ENCODE peak calls at places on chromosome 22, in nine cellular contexts. One of them, this sample, is unnamed.

GRCh38 chr22:30392661-30393321 is 4.0 kb upstream of the SEC14L2 start:
- DNase-seq in foreskin fibroblast: peak
- DNase-seq in body of pancreas: no peak
- DNase-seq in GM13977: peak
- DNase-seq in ACHN: no peak
- DNase-seq in effector memory CD8-positive, alpha-beta T cell: no peak
- DNase-seq in substantia nigra: no peak
- DNase-seq in H7: peak
- DNase-seq in stimulated activated CD4-positive, alpha-beta T cell treated with anti-CD3 and anti-CD28 coated beads, Interleukin-12 subunit alpha, Interleukin-12 subunit beta, amount 100 ng/mL, for 4 hours: no peak
- DNase-seq in this sample: no peak

GRCh38 chr22:40258463-40259046 is 80.8 kb downstream of the TNRC6B start:
- DNase-seq in foreskin fibroblast: peak
- DNase-seq in substantia nigra: no peak
- DNase-seq in H7: no peak
- DNase-seq in stimulated activated CD4-positive, alpha-beta T cell treated with anti-CD3 and anti-CD28 coated beads, Interleukin-12 subunit alpha, Interleukin-12 subunit beta, amount 100 ng/mL, for 4 hours: no peak
- DNase-seq in effector memory CD8-positive, alpha-beta T cell: no peak
- DNase-seq in ACHN: no peak
- DNase-seq in GM13977: no peak
- DNase-seq in body of pancreas: no peak
- DNase-seq in this sample: peak

GRCh38 chr22:38513063-38513462 is 7.0 kb upstream of the DDX17 start:
- DNase-seq in substantia nigra: no peak
- DNase-seq in body of pancreas: no peak
- DNase-seq in stimulated activated CD4-positive, alpha-beta T cell treated with anti-CD3 and anti-CD28 coated beads, Interleukin-12 subunit alpha, Interleukin-12 subunit beta, amount 100 ng/mL, for 4 hours: peak
- DNase-seq in foreskin fibroblast: no peak
- DNase-seq in H7: peak
- DNase-seq in GM13977: peak
- DNase-seq in ACHN: no peak
- DNase-seq in effector memory CD8-positive, alpha-beta T cell: peak
- DNase-seq in this sample: no peak

GRCh38 chr22:42683599-42684283 is 34.5 kb upstream of the CYB5R3 start:
- DNase-seq in foreskin fibroblast: peak
- DNase-seq in GM13977: no peak
- DNase-seq in body of pancreas: no peak
- DNase-seq in effector memory CD8-positive, alpha-beta T cell: no peak
- DNase-seq in stimulated activated CD4-positive, alpha-beta T cell treated with anti-CD3 and anti-CD28 coated beads, Interleukin-12 subunit alpha, Interleukin-12 subunit beta, amount 100 ng/mL, for 4 hours: no peak
- DNase-seq in ACHN: no peak
- DNase-seq in H7: no peak
- DNase-seq in substantia nigra: no peak
- DNase-seq in this sample: no peak

GRCh38 chr22:50129121-50129734 is 39.4 kb downstream of the MOV10L1 start:
- DNase-seq in stimulated activated CD4-positive, alpha-beta T cell treated with anti-CD3 and anti-CD28 coated beads, Interleukin-12 subunit alpha, Interleukin-12 subunit beta, amount 100 ng/mL, for 4 hours: no peak
- DNase-seq in body of pancreas: no peak
- DNase-seq in GM13977: no peak
- DNase-seq in H7: peak
- DNase-seq in effector memory CD8-positive, alpha-beta T cell: no peak
- DNase-seq in foreskin fibroblast: peak
- DNase-seq in substantia nigra: no peak
- DNase-seq in ACHN: no peak
- DNase-seq in this sample: no peak

GRCh38 chr22:27631641-27632040 is 169.9 kb downstream of the MN1 start:
- DNase-seq in stimulated activated CD4-positive, alpha-beta T cell treated with anti-CD3 and anti-CD28 coated beads, Interleukin-12 subunit alpha, Interleukin-12 subunit beta, amount 100 ng/mL, for 4 hours: no peak
- DNase-seq in GM13977: no peak
- DNase-seq in ACHN: no peak
- DNase-seq in body of pancreas: no peak
- DNase-seq in effector memory CD8-positive, alpha-beta T cell: no peak
- DNase-seq in H7: no peak
- DNase-seq in substantia nigra: no peak
- DNase-seq in foreskin fibroblast: no peak
- DNase-seq in this sample: no peak

GRCh38 chr22:42397332-42398246 is 34.6 kb downstream of the NFAM1 start:
- DNase-seq in body of pancreas: no peak
- DNase-seq in foreskin fibroblast: no peak
- DNase-seq in effector memory CD8-positive, alpha-beta T cell: no peak
- DNase-seq in ACHN: no peak
- DNase-seq in substantia nigra: no peak
- DNase-seq in H7: no peak
- DNase-seq in GM13977: peak
- DNase-seq in stimulated activated CD4-positive, alpha-beta T cell treated with anti-CD3 and anti-CD28 coated beads, Interleukin-12 subunit alpha, Interleukin-12 subunit beta, amount 100 ng/mL, for 4 hours: no peak
- DNase-seq in this sample: no peak

GRCh38 chr22:27299181-27300085 is 502.1 kb downstream of the MN1 start:
- DNase-seq in effector memory CD8-positive, alpha-beta T cell: no peak
- DNase-seq in GM13977: no peak
- DNase-seq in substantia nigra: no peak
- DNase-seq in foreskin fibroblast: peak
- DNase-seq in H7: peak
- DNase-seq in body of pancreas: no peak
- DNase-seq in ACHN: no peak
- DNase-seq in stimulated activated CD4-positive, alpha-beta T cell treated with anti-CD3 and anti-CD28 coated beads, Interleukin-12 subunit alpha, Interleukin-12 subunit beta, amount 100 ng/mL, for 4 hours: no peak
- DNase-seq in this sample: no peak

GRCh38 chr22:16829985-16830384 is 4.8 kb upstream of the XKR3 start:
- DNase-seq in foreskin fibroblast: no peak
- DNase-seq in ACHN: no peak
- DNase-seq in stimulated activated CD4-positive, alpha-beta T cell treated with anti-CD3 and anti-CD28 coated beads, Interleukin-12 subunit alpha, Interleukin-12 subunit beta, amount 100 ng/mL, for 4 hours: no peak
- DNase-seq in body of pancreas: no peak
- DNase-seq in substantia nigra: no peak
- DNase-seq in effector memory CD8-positive, alpha-beta T cell: no peak
- DNase-seq in GM13977: no peak
- DNase-seq in H7: no peak
- DNase-seq in this sample: no peak

GRCh38 chr22:19289475-19290161 is 1.9 kb downstream of the CLTCL1 start:
- DNase-seq in GM13977: no peak
- DNase-seq in stimulated activated CD4-positive, alpha-beta T cell treated with anti-CD3 and anti-CD28 coated beads, Interleukin-12 subunit alpha, Interleukin-12 subunit beta, amount 100 ng/mL, for 4 hours: no peak
- DNase-seq in ACHN: peak
- DNase-seq in body of pancreas: no peak
- DNase-seq in H7: no peak
- DNase-seq in substantia nigra: no peak
- DNase-seq in effector memory CD8-positive, alpha-beta T cell: peak
- DNase-seq in foreskin fibroblast: peak
- DNase-seq in this sample: peak

GRCh38 chr22:44368611-44369010 is 55.9 kb upstream of the SHISAL1 start:
- DNase-seq in foreskin fibroblast: no peak
- DNase-seq in stimulated activated CD4-positive, alpha-beta T cell treated with anti-CD3 and anti-CD28 coated beads, Interleukin-12 subunit alpha, Interleukin-12 subunit beta, amount 100 ng/mL, for 4 hours: no peak
- DNase-seq in body of pancreas: no peak
- DNase-seq in ACHN: no peak
- DNase-seq in GM13977: no peak
- DNase-seq in H7: no peak
- DNase-seq in substantia nigra: no peak
- DNase-seq in effector memory CD8-positive, alpha-beta T cell: no peak
- DNase-seq in this sample: no peak

GRCh38 chr22:39980635-39981034 is 14.1 kb upstream of the FAM83F start:
- DNase-seq in body of pancreas: no peak
- DNase-seq in foreskin fibroblast: no peak
- DNase-seq in H7: no peak
- DNase-seq in GM13977: no peak
- DNase-seq in substantia nigra: no peak
- DNase-seq in stimulated activated CD4-positive, alpha-beta T cell treated with anti-CD3 and anti-CD28 coated beads, Interleukin-12 subunit alpha, Interleukin-12 subunit beta, amount 100 ng/mL, for 4 hours: no peak
- DNase-seq in ACHN: no peak
- DNase-seq in effector memory CD8-positive, alpha-beta T cell: no peak
- DNase-seq in this sample: no peak

GRCh38 chr22:43993072-43993760 is 30.9 kb upstream of the PARVB start:
- DNase-seq in effector memory CD8-positive, alpha-beta T cell: peak
- DNase-seq in H7: peak
- DNase-seq in GM13977: peak
- DNase-seq in ACHN: peak
- DNase-seq in body of pancreas: peak
- DNase-seq in substantia nigra: no peak
- DNase-seq in foreskin fibroblast: peak
- DNase-seq in stimulated activated CD4-positive, alpha-beta T cell treated with anti-CD3 and anti-CD28 coated beads, Interleukin-12 subunit alpha, Interleukin-12 subunit beta, amount 100 ng/mL, for 4 hours: peak
- DNase-seq in this sample: peak

GRCh38 chr22:44807915-44808690 is 55.7 kb downstream of the ARHGAP8 start:
- DNase-seq in effector memory CD8-positive, alpha-beta T cell: no peak
- DNase-seq in substantia nigra: no peak
- DNase-seq in H7: peak
- DNase-seq in GM13977: no peak
- DNase-seq in ACHN: no peak
- DNase-seq in foreskin fibroblast: no peak
- DNase-seq in stimulated activated CD4-positive, alpha-beta T cell treated with anti-CD3 and anti-CD28 coated beads, Interleukin-12 subunit alpha, Interleukin-12 subunit beta, amount 100 ng/mL, for 4 hours: peak
- DNase-seq in body of pancreas: no peak
- DNase-seq in this sample: no peak

GRCh38 chr22:27241430-27242110 is 560.0 kb downstream of the MN1 start:
- DNase-seq in body of pancreas: peak
- DNase-seq in foreskin fibroblast: no peak
- DNase-seq in GM13977: no peak
- DNase-seq in H7: no peak
- DNase-seq in substantia nigra: no peak
- DNase-seq in effector memory CD8-positive, alpha-beta T cell: no peak
- DNase-seq in ACHN: peak
- DNase-seq in stimulated activated CD4-positive, alpha-beta T cell treated with anti-CD3 and anti-CD28 coated beads, Interleukin-12 subunit alpha, Interleukin-12 subunit beta, amount 100 ng/mL, for 4 hours: no peak
- DNase-seq in this sample: no peak

GRCh38 chr22:41524809-41525449 is 19.3 kb downstream of the POLR3H start:
- DNase-seq in effector memory CD8-positive, alpha-beta T cell: peak
- DNase-seq in body of pancreas: no peak
- DNase-seq in foreskin fibroblast: peak
- DNase-seq in H7: peak
- DNase-seq in ACHN: no peak
- DNase-seq in substantia nigra: no peak
- DNase-seq in GM13977: peak
- DNase-seq in stimulated activated CD4-positive, alpha-beta T cell treated with anti-CD3 and anti-CD28 coated beads, Interleukin-12 subunit alpha, Interleukin-12 subunit beta, amount 100 ng/mL, for 4 hours: peak
- DNase-seq in this sample: no peak

GRCh38 chr22:22927196-22927887 is 39.7 kb downstream of the IGLL5 start:
- DNase-seq in foreskin fibroblast: no peak
- DNase-seq in stimulated activated CD4-positive, alpha-beta T cell treated with anti-CD3 and anti-CD28 coated beads, Interleukin-12 subunit alpha, Interleukin-12 subunit beta, amount 100 ng/mL, for 4 hours: no peak
- DNase-seq in H7: peak
- DNase-seq in substantia nigra: no peak
- DNase-seq in GM13977: no peak
- DNase-seq in ACHN: no peak
- DNase-seq in body of pancreas: no peak
- DNase-seq in effector memory CD8-positive, alpha-beta T cell: no peak
- DNase-seq in this sample: peak

GRCh38 chr22:35552186-35552842 is 11.7 kb downstream of the RASD2 start:
- DNase-seq in foreskin fibroblast: no peak
- DNase-seq in effector memory CD8-positive, alpha-beta T cell: peak
- DNase-seq in H7: peak
- DNase-seq in substantia nigra: no peak
- DNase-seq in ACHN: no peak
- DNase-seq in GM13977: peak
- DNase-seq in stimulated activated CD4-positive, alpha-beta T cell treated with anti-CD3 and anti-CD28 coated beads, Interleukin-12 subunit alpha, Interleukin-12 subunit beta, amount 100 ng/mL, for 4 hours: peak
- DNase-seq in body of pancreas: no peak
- DNase-seq in this sample: no peak

GRCh38 chr22:32531955-32532818 is 57.6 kb downstream of the FBXO7 start:
- DNase-seq in effector memory CD8-positive, alpha-beta T cell: no peak
- DNase-seq in GM13977: no peak
- DNase-seq in ACHN: no peak
- DNase-seq in substantia nigra: no peak
- DNase-seq in body of pancreas: peak
- DNase-seq in H7: peak
- DNase-seq in stimulated activated CD4-positive, alpha-beta T cell treated with anti-CD3 and anti-CD28 coated beads, Interleukin-12 subunit alpha, Interleukin-12 subunit beta, amount 100 ng/mL, for 4 hours: no peak
- DNase-seq in foreskin fibroblast: peak
- DNase-seq in this sample: peak

GRCh38 chr22:35611891-35612576 is 5.1 kb downstream of the MB start:
- DNase-seq in effector memory CD8-positive, alpha-beta T cell: no peak
- DNase-seq in ACHN: no peak
- DNase-seq in substantia nigra: no peak
- DNase-seq in GM13977: no peak
- DNase-seq in body of pancreas: no peak
- DNase-seq in foreskin fibroblast: no peak
- DNase-seq in H7: no peak
- DNase-seq in stimulated activated CD4-positive, alpha-beta T cell treated with anti-CD3 and anti-CD28 coated beads, Interleukin-12 subunit alpha, Interleukin-12 subunit beta, amount 100 ng/mL, for 4 hours: no peak
- DNase-seq in this sample: no peak

GRCh38 chr22:38423512-38424503 is 31.2 kb downstream of the KCNJ4 start:
- DNase-seq in GM13977: no peak
- DNase-seq in effector memory CD8-positive, alpha-beta T cell: no peak
- DNase-seq in H7: no peak
- DNase-seq in stimulated activated CD4-positive, alpha-beta T cell treated with anti-CD3 and anti-CD28 coated beads, Interleukin-12 subunit alpha, Interleukin-12 subunit beta, amount 100 ng/mL, for 4 hours: no peak
- DNase-seq in ACHN: no peak
- DNase-seq in foreskin fibroblast: no peak
- DNase-seq in substantia nigra: no peak
- DNase-seq in body of pancreas: no peak
- DNase-seq in this sample: no peak

GRCh38 chr22:35361001-35361551 is 19.8 kb upstream of the HMOX1 start:
- DNase-seq in body of pancreas: no peak
- DNase-seq in H7: no peak
- DNase-seq in substantia nigra: no peak
- DNase-seq in foreskin fibroblast: no peak
- DNase-seq in ACHN: no peak
- DNase-seq in GM13977: no peak
- DNase-seq in stimulated activated CD4-positive, alpha-beta T cell treated with anti-CD3 and anti-CD28 coated beads, Interleukin-12 subunit alpha, Interleukin-12 subunit beta, amount 100 ng/mL, for 4 hours: no peak
- DNase-seq in effector memory CD8-positive, alpha-beta T cell: no peak
- DNase-seq in this sample: no peak

GRCh38 chr22:17266261-17266971 is 47.2 kb upstream of the ADA2 start:
- DNase-seq in substantia nigra: no peak
- DNase-seq in body of pancreas: no peak
- DNase-seq in GM13977: no peak
- DNase-seq in H7: peak
- DNase-seq in ACHN: no peak
- DNase-seq in effector memory CD8-positive, alpha-beta T cell: no peak
- DNase-seq in foreskin fibroblast: no peak
- DNase-seq in stimulated activated CD4-positive, alpha-beta T cell treated with anti-CD3 and anti-CD28 coated beads, Interleukin-12 subunit alpha, Interleukin-12 subunit beta, amount 100 ng/mL, for 4 hours: no peak
- DNase-seq in this sample: no peak

GRCh38 chr22:39087881-39088687 is 9.0 kb upstream of the APOBEC3H start:
- DNase-seq in stimulated activated CD4-positive, alpha-beta T cell treated with anti-CD3 and anti-CD28 coated beads, Interleukin-12 subunit alpha, Interleukin-12 subunit beta, amount 100 ng/mL, for 4 hours: no peak
- DNase-seq in GM13977: no peak
- DNase-seq in body of pancreas: no peak
- DNase-seq in effector memory CD8-positive, alpha-beta T cell: no peak
- DNase-seq in ACHN: no peak
- DNase-seq in substantia nigra: no peak
- DNase-seq in foreskin fibroblast: no peak
- DNase-seq in H7: peak
- DNase-seq in this sample: no peak

GRCh38 chr22:37196539-37197450 is 8.7 kb upstream of the C1QTNF6 start:
- DNase-seq in body of pancreas: peak
- DNase-seq in GM13977: no peak
- DNase-seq in ACHN: peak
- DNase-seq in H7: peak
- DNase-seq in foreskin fibroblast: peak
- DNase-seq in effector memory CD8-positive, alpha-beta T cell: no peak
- DNase-seq in stimulated activated CD4-positive, alpha-beta T cell treated with anti-CD3 and anti-CD28 coated beads, Interleukin-12 subunit alpha, Interleukin-12 subunit beta, amount 100 ng/mL, for 4 hours: no peak
- DNase-seq in substantia nigra: no peak
- DNase-seq in this sample: peak

GRCh38 chr22:48403521-48403921 is 1424.2 kb downstream of the BRD1 start:
- DNase-seq in GM13977: no peak
- DNase-seq in effector memory CD8-positive, alpha-beta T cell: no peak
- DNase-seq in stimulated activated CD4-positive, alpha-beta T cell treated with anti-CD3 and anti-CD28 coated beads, Interleukin-12 subunit alpha, Interleukin-12 subunit beta, amount 100 ng/mL, for 4 hours: no peak
- DNase-seq in foreskin fibroblast: no peak
- DNase-seq in substantia nigra: no peak
- DNase-seq in ACHN: no peak
- DNase-seq in body of pancreas: no peak
- DNase-seq in H7: no peak
- DNase-seq in this sample: no peak

GRCh38 chr22:45019861-45020655 is 10.3 kb upstream of the PHF21B start:
- DNase-seq in foreskin fibroblast: no peak
- DNase-seq in substantia nigra: no peak
- DNase-seq in GM13977: no peak
- DNase-seq in effector memory CD8-positive, alpha-beta T cell: no peak
- DNase-seq in ACHN: no peak
- DNase-seq in stimulated activated CD4-positive, alpha-beta T cell treated with anti-CD3 and anti-CD28 coated beads, Interleukin-12 subunit alpha, Interleukin-12 subunit beta, amount 100 ng/mL, for 4 hours: no peak
- DNase-seq in H7: no peak
- DNase-seq in body of pancreas: no peak
- DNase-seq in this sample: no peak

GRCh38 chr22:39351689-39352214 is 2.0 kb downstream of the SYNGR1 start:
- DNase-seq in effector memory CD8-positive, alpha-beta T cell: no peak
- DNase-seq in foreskin fibroblast: peak
- DNase-seq in ACHN: no peak
- DNase-seq in substantia nigra: no peak
- DNase-seq in stimulated activated CD4-positive, alpha-beta T cell treated with anti-CD3 and anti-CD28 coated beads, Interleukin-12 subunit alpha, Interleukin-12 subunit beta, amount 100 ng/mL, for 4 hours: no peak
- DNase-seq in H7: peak
- DNase-seq in GM13977: peak
- DNase-seq in body of pancreas: no peak
- DNase-seq in this sample: peak

GRCh38 chr22:30733081-30733680 is 38.5 kb downstream of the OSBP2 start:
- DNase-seq in body of pancreas: no peak
- DNase-seq in foreskin fibroblast: peak
- DNase-seq in effector memory CD8-positive, alpha-beta T cell: no peak
- DNase-seq in substantia nigra: no peak
- DNase-seq in H7: no peak
- DNase-seq in ACHN: no peak
- DNase-seq in stimulated activated CD4-positive, alpha-beta T cell treated with anti-CD3 and anti-CD28 coated beads, Interleukin-12 subunit alpha, Interleukin-12 subunit beta, amount 100 ng/mL, for 4 hours: no peak
- DNase-seq in GM13977: no peak
- DNase-seq in this sample: no peak

GRCh38 chr22:46879083-46879482 is 116.6 kb downstream of the TBC1D22A start:
- DNase-seq in body of pancreas: no peak
- DNase-seq in effector memory CD8-positive, alpha-beta T cell: no peak
- DNase-seq in H7: no peak
- DNase-seq in GM13977: no peak
- DNase-seq in ACHN: no peak
- DNase-seq in foreskin fibroblast: no peak
- DNase-seq in substantia nigra: no peak
- DNase-seq in stimulated activated CD4-positive, alpha-beta T cell treated with anti-CD3 and anti-CD28 coated beads, Interleukin-12 subunit alpha, Interleukin-12 subunit beta, amount 100 ng/mL, for 4 hours: no peak
- DNase-seq in this sample: no peak

GRCh38 chr22:47123827-47124442 is 361.5 kb downstream of the TBC1D22A start:
- DNase-seq in GM13977: no peak
- DNase-seq in ACHN: no peak
- DNase-seq in stimulated activated CD4-positive, alpha-beta T cell treated with anti-CD3 and anti-CD28 coated beads, Interleukin-12 subunit alpha, Interleukin-12 subunit beta, amount 100 ng/mL, for 4 hours: no peak
- DNase-seq in substantia nigra: no peak
- DNase-seq in H7: no peak
- DNase-seq in effector memory CD8-positive, alpha-beta T cell: no peak
- DNase-seq in foreskin fibroblast: no peak
- DNase-seq in body of pancreas: no peak
- DNase-seq in this sample: no peak